ENCODE peak calls at places on chromosome 19, in ten cellular contexts. B is tibial nerve; Q is NCI-H1105; N is foreskin keratinocyte; U is fibroblast of pulmonary artery; F is central memory CD4-positive, alpha-beta T cell; Z is neuronal stem cell; R is HS-5; I is gastrocnemius medialis; A is T-helper 1 cell. D is an unnamed sample.

GRCh38 chr19:16605552-16605951 is 22.5 kb downstream of the MED26 start:
- DNase-seq in B (no peak), Q (peak), N (no peak), U (no peak), F (no peak), Z (no peak), R (no peak), I (peak), A (no peak), D (no peak)

GRCh38 chr19:47479701-47480503 is 4.1 kb downstream of the KPTN start:
- DNase-seq in B (no peak), Q (no peak), N (no peak), U (no peak), F (no peak), Z (no peak), R (no peak), I (no peak), A (no peak), D (no peak)

GRCh38 chr19:29978139-29978538 is 36.1 kb downstream of the URI1 start:
- DNase-seq in B (no peak), Q (no peak), N (no peak), U (peak), F (no peak), Z (no peak), R (no peak), I (no peak), A (no peak), D (no peak)

GRCh38 chr19:47481460-47482052 is 2.5 kb downstream of the KPTN start:
- DNase-seq in B (no peak), Q (no peak), N (no peak), U (no peak), F (no peak), Z (no peak), R (no peak), I (no peak), A (no peak), D (no peak)

GRCh38 chr19:43315851-43316250 is 37.6 kb upstream of the CD177 start:
- DNase-seq in B (no peak), Q (no peak), N (no peak), U (no peak), F (no peak), Z (no peak), R (no peak), I (no peak), A (no peak), D (no peak)

GRCh38 chr19:32751066-32751465 is 31.5 kb downstream of the TDRD12 start:
- DNase-seq in B (no peak), Q (no peak), N (no peak), U (no peak), F (no peak), Z (no peak), R (no peak), I (no peak), A (no peak), D (no peak)

GRCh38 chr19:3975144-3975543 is 4.2 kb upstream of the DAPK3 start:
- DNase-seq in B (no peak), Q (no peak), N (no peak), U (no peak), F (no peak), Z (no peak), R (no peak), I (no peak), A (no peak), D (no peak)

GRCh38 chr19:33444238-33444992 is 70.9 kb downstream of the CEBPG start:
- DNase-seq in B (no peak), Q (no peak), N (no peak), U (no peak), F (no peak), Z (no peak), R (no peak), I (no peak), A (no peak), D (no peak)

GRCh38 chr19:281992-282391 is 9.2 kb downstream of the PLPP2 start:
- DNase-seq in B (no peak), Q (no peak), N (no peak), U (no peak), F (no peak), Z (no peak), R (no peak), I (no peak), A (no peak), D (no peak)

GRCh38 chr19:44882063-44882462 is 9.0 kb upstream of the TOMM40 start:
- DNase-seq in B (no peak), Q (no peak), N (no peak), U (no peak), F (no peak), Z (no peak), R (no peak), I (no peak), A (no peak), D (no peak)

GRCh38 chr19:52345162-52345561 is 9.1 kb downstream of the ZNF610 start:
- DNase-seq in B (no peak), Q (no peak), N (no peak), U (no peak), F (no peak), Z (no peak), R (no peak), I (no peak), A (no peak), D (no peak)

GRCh38 chr19:41521860-41522555 is 54.0 kb upstream of the CEACAM21 start:
- DNase-seq in B (no peak), Q (peak), N (no peak), U (no peak), F (peak), Z (peak), R (no peak), I (no peak), A (peak), D (peak)

GRCh38 chr19:13887039-13887438 is 10.1 kb downstream of the NANOS3 start:
- DNase-seq in B (no peak), Q (no peak), N (no peak), U (no peak), F (no peak), Z (no peak), R (no peak), I (no peak), A (no peak), D (peak)